ENCODE peak calls at places on chromosomes 6 and 20, in six cellular contexts. One of them, this sample, is unnamed.

GRCh38 chr20:44684047-44684965 is 30.9 kb upstream of the CCN5 start:
- DNase-seq in transverse colon: peak; percentile 45
- DNase-seq in pancreas: no peak
- DNase-seq in IMR-90: no peak
- DNase-seq in hepatocyte: no peak
- DNase-seq in Peyer's patch: no peak
- DNase-seq in this sample: no peak

GRCh38 chr6:30156262-30156599 is 4.8 kb downstream of the TRIM10 start:
- DNase-seq in hepatocyte: peak; percentile 65
- DNase-seq in pancreas: peak; percentile 40
- DNase-seq in IMR-90: no peak
- DNase-seq in Peyer's patch: peak; percentile 75
- DNase-seq in transverse colon: peak; percentile 87
- DNase-seq in this sample: peak; percentile 85

GRCh38 chr6:166586424-166587156 is at the start of gene RAMACL:
- DNase-seq in pancreas: no peak
- DNase-seq in Peyer's patch: no peak
- DNase-seq in transverse colon: peak; percentile 52
- DNase-seq in IMR-90: no peak
- DNase-seq in hepatocyte: no peak
- DNase-seq in this sample: peak; percentile 72

GRCh38 chr6:124819340-124819739 is 142.9 kb upstream of the RNF217 start:
- DNase-seq in pancreas: no peak
- DNase-seq in Peyer's patch: no peak
- DNase-seq in IMR-90: peak; percentile 4
- DNase-seq in hepatocyte: no peak
- DNase-seq in transverse colon: no peak
- DNase-seq in this sample: no peak

GRCh38 chr6:64908104-64908503 is 798.9 kb downstream of the EYS start:
- DNase-seq in hepatocyte: no peak
- DNase-seq in Peyer's patch: no peak
- DNase-seq in pancreas: no peak
- DNase-seq in IMR-90: no peak
- DNase-seq in transverse colon: no peak
- DNase-seq in this sample: no peak

GRCh38 chr6:88577461-88577860 is 386.0 kb downstream of the RNGTT start:
- DNase-seq in pancreas: no peak
- DNase-seq in hepatocyte: no peak
- DNase-seq in transverse colon: no peak
- DNase-seq in Peyer's patch: no peak
- DNase-seq in IMR-90: no peak
- DNase-seq in this sample: no peak

GRCh38 chr6:49430866-49431265 is 32.2 kb downstream of the MMUT start:
- DNase-seq in transverse colon: no peak
- DNase-seq in IMR-90: no peak
- DNase-seq in pancreas: no peak
- DNase-seq in hepatocyte: no peak
- DNase-seq in Peyer's patch: no peak
- DNase-seq in this sample: no peak

GRCh38 chr20:47785900-47786762 is 850 bp upstream of the SULF2 start:
- DNase-seq in hepatocyte: peak; percentile 87
- DNase-seq in transverse colon: peak; percentile 69
- DNase-seq in Peyer's patch: peak; percentile 73
- DNase-seq in IMR-90: peak; percentile 71
- DNase-seq in pancreas: peak; percentile 34
- DNase-seq in this sample: peak; percentile 96

GRCh38 chr6:34493344-34493743 is 27.5 kb downstream of the PACSIN1 start:
- DNase-seq in IMR-90: no peak
- DNase-seq in pancreas: no peak
- DNase-seq in transverse colon: no peak
- DNase-seq in Peyer's patch: no peak
- DNase-seq in hepatocyte: no peak
- DNase-seq in this sample: no peak

GRCh38 chr20:32456869-32457421 is 98.8 kb downstream of the ASXL1 start:
- DNase-seq in IMR-90: peak; percentile 17
- DNase-seq in transverse colon: no peak
- DNase-seq in hepatocyte: peak; percentile 90
- DNase-seq in Peyer's patch: no peak
- DNase-seq in pancreas: peak; percentile 61
- DNase-seq in this sample: peak; percentile 55

GRCh38 chr6:24402697-24403500 is at the start of gene MRS2:
- DNase-seq in hepatocyte: peak; percentile 94
- DNase-seq in transverse colon: peak; percentile 92
- DNase-seq in IMR-90: peak; percentile 66
- DNase-seq in pancreas: peak; percentile 91
- DNase-seq in Peyer's patch: peak; percentile 91
- DNase-seq in this sample: peak; percentile 81

GRCh38 chr6:150229775-150230561 is 87.1 kb downstream of the PPP1R14C start:
- DNase-seq in Peyer's patch: no peak
- DNase-seq in transverse colon: no peak
- DNase-seq in hepatocyte: no peak
- DNase-seq in pancreas: no peak
- DNase-seq in IMR-90: peak; percentile 56
- DNase-seq in this sample: peak; percentile 48

GRCh38 chr6:32816746-32817204 is at the start of gene HLA-DOB:
- DNase-seq in pancreas: no peak
- DNase-seq in transverse colon: no peak
- DNase-seq in hepatocyte: peak; percentile 49
- DNase-seq in IMR-90: peak; percentile 10
- DNase-seq in Peyer's patch: no peak
- DNase-seq in this sample: peak; percentile 82

GRCh38 chr20:3744806-3745685 is 12.6 kb downstream of the HSPA12B start:
- DNase-seq in Peyer's patch: peak; percentile 75
- DNase-seq in pancreas: peak; percentile 86
- DNase-seq in IMR-90: no peak
- DNase-seq in transverse colon: peak; percentile 71
- DNase-seq in hepatocyte: peak; percentile 85
- DNase-seq in this sample: peak; percentile 95

GRCh38 chr6:14316911-14317535 is 199.5 kb downstream of the CD83 start:
- DNase-seq in hepatocyte: peak; percentile 22
- DNase-seq in Peyer's patch: no peak
- DNase-seq in transverse colon: no peak
- DNase-seq in IMR-90: no peak
- DNase-seq in pancreas: no peak
- DNase-seq in this sample: no peak

GRCh38 chr6:33624856-33625255 is 3.7 kb downstream of the ITPR3 start:
- DNase-seq in pancreas: no peak
- DNase-seq in hepatocyte: no peak
- DNase-seq in transverse colon: no peak
- DNase-seq in IMR-90: no peak
- DNase-seq in Peyer's patch: no peak
- DNase-seq in this sample: no peak

GRCh38 chr20:34528921-34529297 is 12.7 kb downstream of the DYNLRB1 start:
- DNase-seq in pancreas: no peak
- DNase-seq in IMR-90: no peak
- DNase-seq in transverse colon: no peak
- DNase-seq in hepatocyte: no peak
- DNase-seq in Peyer's patch: no peak
- DNase-seq in this sample: no peak

GRCh38 chr6:29663300-29664039 is 6.6 kb downstream of the MOG start:
- DNase-seq in pancreas: no peak
- DNase-seq in IMR-90: no peak
- DNase-seq in hepatocyte: no peak
- DNase-seq in transverse colon: no peak
- DNase-seq in Peyer's patch: no peak
- DNase-seq in this sample: no peak

GRCh38 chr6:26025894-26026832 is 61.1 kb upstream of the HFE start:
- DNase-seq in hepatocyte: peak; percentile 98
- DNase-seq in transverse colon: peak; percentile 98
- DNase-seq in pancreas: peak; percentile 96
- DNase-seq in IMR-90: peak; percentile 99
- DNase-seq in Peyer's patch: peak; percentile 93
- DNase-seq in this sample: no peak

GRCh38 chr20:62704341-62704948 is 4.2 kb upstream of the NTSR1 start:
- DNase-seq in pancreas: peak; percentile 82
- DNase-seq in IMR-90: peak; percentile 95
- DNase-seq in Peyer's patch: peak; percentile 65
- DNase-seq in transverse colon: peak; percentile 75
- DNase-seq in hepatocyte: peak; percentile 87
- DNase-seq in this sample: peak; percentile 99

GRCh38 chr6:26233608-26234420 is 131.2 kb upstream of the BTN3A2 start:
- DNase-seq in transverse colon: peak; percentile 75
- DNase-seq in hepatocyte: no peak
- DNase-seq in IMR-90: peak; percentile 63
- DNase-seq in pancreas: no peak
- DNase-seq in Peyer's patch: peak; percentile 79
- DNase-seq in this sample: no peak

GRCh38 chr20:45758096-45758495 is 33.6 kb downstream of the WFDC3 start:
- DNase-seq in IMR-90: no peak
- DNase-seq in hepatocyte: no peak
- DNase-seq in pancreas: no peak
- DNase-seq in Peyer's patch: no peak
- DNase-seq in transverse colon: no peak
- DNase-seq in this sample: no peak

GRCh38 chr6:6331393-6331792 is 10.9 kb upstream of the F13A1 start:
- DNase-seq in hepatocyte: no peak
- DNase-seq in transverse colon: no peak
- DNase-seq in Peyer's patch: no peak
- DNase-seq in pancreas: no peak
- DNase-seq in IMR-90: no peak
- DNase-seq in this sample: no peak

GRCh38 chr6:113980937-113981554 is 10.1 kb upstream of the HDAC2 start:
- DNase-seq in transverse colon: no peak
- DNase-seq in hepatocyte: peak; percentile 54
- DNase-seq in pancreas: no peak
- DNase-seq in Peyer's patch: no peak
- DNase-seq in IMR-90: peak; percentile 31
- DNase-seq in this sample: peak; percentile 42

GRCh38 chr6:6494677-6495076 is 93.8 kb upstream of the LY86 start:
- DNase-seq in pancreas: no peak
- DNase-seq in transverse colon: peak; percentile 47
- DNase-seq in hepatocyte: peak; percentile 57
- DNase-seq in IMR-90: no peak
- DNase-seq in Peyer's patch: no peak
- DNase-seq in this sample: peak; percentile 44

GRCh38 chr20:63381781-63382431 is 20.8 kb upstream of the CHRNA4 start:
- DNase-seq in pancreas: no peak
- DNase-seq in hepatocyte: peak; percentile 45
- DNase-seq in IMR-90: no peak
- DNase-seq in transverse colon: no peak
- DNase-seq in Peyer's patch: no peak
- DNase-seq in this sample: peak; percentile 68

GRCh38 chr20:59985864-59986263 is 27.6 kb downstream of the CDH26 start:
- DNase-seq in Peyer's patch: no peak
- DNase-seq in hepatocyte: no peak
- DNase-seq in IMR-90: no peak
- DNase-seq in transverse colon: no peak
- DNase-seq in pancreas: no peak
- DNase-seq in this sample: no peak
- TF ChIP-seq CTCF in Peyer's patch: no peak
- TF ChIP-seq CTCF in hepatocyte: peak; percentile 7
- TF ChIP-seq CTCF in IMR-90: no peak
- TF ChIP-seq CTCF in transverse colon: no peak
- TF ChIP-seq CTCF in pancreas: no peak
- TF ChIP-seq CTCF in this sample: peak; percentile 26

GRCh38 chr6:168052291-168052891 is 26.6 kb downstream of the FRMD1 start:
- DNase-seq in pancreas: no peak
- DNase-seq in hepatocyte: no peak
- DNase-seq in Peyer's patch: no peak
- DNase-seq in transverse colon: peak; percentile 81
- DNase-seq in IMR-90: no peak
- DNase-seq in this sample: no peak

GRCh38 chr6:168050225-168050796 is 28.7 kb downstream of the FRMD1 start:
- DNase-seq in Peyer's patch: no peak
- DNase-seq in hepatocyte: no peak
- DNase-seq in IMR-90: no peak
- DNase-seq in pancreas: no peak
- DNase-seq in transverse colon: no peak
- DNase-seq in this sample: no peak

GRCh38 chr6:168051648-168052047 is 27.4 kb downstream of the FRMD1 start:
- DNase-seq in pancreas: no peak
- DNase-seq in hepatocyte: no peak
- DNase-seq in transverse colon: no peak
- DNase-seq in IMR-90: no peak
- DNase-seq in Peyer's patch: no peak
- DNase-seq in this sample: no peak

GRCh38 chr6:168049681-168050224 is 29.3 kb downstream of the FRMD1 start:
- DNase-seq in Peyer's patch: no peak
- DNase-seq in pancreas: no peak
- DNase-seq in IMR-90: no peak
- DNase-seq in hepatocyte: no peak
- DNase-seq in transverse colon: no peak
- DNase-seq in this sample: no peak

GRCh38 chr6:168050861-168051586 is 28.0 kb downstream of the FRMD1 start:
- DNase-seq in pancreas: no peak
- DNase-seq in Peyer's patch: no peak
- DNase-seq in IMR-90: no peak
- DNase-seq in transverse colon: no peak
- DNase-seq in hepatocyte: no peak
- DNase-seq in this sample: no peak
- H3K27ac ChIP-seq in pancreas: no peak overlapping the region
- H3K27ac ChIP-seq in Peyer's patch: no peak overlapping the region
- H3K27ac ChIP-seq in IMR-90: no peak overlapping the region
- H3K27ac ChIP-seq in transverse colon: no peak overlapping the region
- H3K27ac ChIP-seq in hepatocyte: no peak overlapping the region
- H3K27ac ChIP-seq in this sample: no peak overlapping the region

GRCh38 chr20:53895385-53895755 is 175.0 kb downstream of the BCAS1 start:
- DNase-seq in hepatocyte: no peak
- DNase-seq in transverse colon: no peak
- DNase-seq in pancreas: no peak
- DNase-seq in Peyer's patch: no peak
- DNase-seq in IMR-90: no peak
- DNase-seq in this sample: no peak
- TF ChIP-seq CTCF in hepatocyte: no peak
- TF ChIP-seq CTCF in transverse colon: no peak
- TF ChIP-seq CTCF in pancreas: no peak
- TF ChIP-seq CTCF in Peyer's patch: no peak
- TF ChIP-seq CTCF in IMR-90: no peak
- TF ChIP-seq CTCF in this sample: no peak

GRCh38 chr6:97925504-97925903 is 642.5 kb upstream of the MMS22L start:
- DNase-seq in hepatocyte: no peak
- DNase-seq in IMR-90: no peak
- DNase-seq in transverse colon: no peak
- DNase-seq in pancreas: no peak
- DNase-seq in Peyer's patch: no peak
- DNase-seq in this sample: no peak
- H3K27ac ChIP-seq in hepatocyte: no peak overlapping the region
- H3K27ac ChIP-seq in IMR-90: no peak overlapping the region
- H3K27ac ChIP-seq in transverse colon: no peak overlapping the region
- H3K27ac ChIP-seq in pancreas: no peak overlapping the region
- H3K27ac ChIP-seq in Peyer's patch: no peak overlapping the region
- H3K27ac ChIP-seq in this sample: no peak overlapping the region

GRCh38 chr20:25623736-25624499 is at the start of gene NANP:
- DNase-seq in hepatocyte: peak; percentile 99
- DNase-seq in pancreas: peak; percentile 94
- DNase-seq in transverse colon: peak; percentile 95
- DNase-seq in IMR-90: peak; percentile 98
- DNase-seq in Peyer's patch: peak; percentile 96
- DNase-seq in this sample: peak; percentile 98
- TF ChIP-seq CTCF in hepatocyte: no peak
- TF ChIP-seq CTCF in pancreas: no peak
- TF ChIP-seq CTCF in transverse colon: no peak
- TF ChIP-seq CTCF in IMR-90: no peak
- TF ChIP-seq CTCF in Peyer's patch: no peak
- TF ChIP-seq CTCF in this sample: no peak